ENCODE peak calls at places on chromosome 19, in nine cellular contexts. R is tibial artery; L is body of pancreas; K is activated CD4-positive, CD25-positive, alpha-beta regulatory T cell treated with anti-CD3 and anti-CD28 coated beads, Interleukin-2, amount 50 U/mL, for 72 hours; I is heart right ventricle; M is gastrocnemius medialis; E is fibroblast of lung; Q is AG09319; V is astrocyte of the hippocampus. D is an unnamed sample.

GRCh38 chr19:35205733-35206323 is 22.7 kb downstream of the FAM187B start:
- DNase-seq in R (no peak), L (no peak), K (no peak), I (no peak), M (no peak), E (no peak), Q (no peak), V (no peak), D (no peak)

GRCh38 chr19:40704491-40705361 is 12.0 kb downstream of the COQ8B start:
- DNase-seq in R (no peak), L (no peak), K (no peak), I (no peak), M (no peak), E (no peak), Q (no peak), V (no peak), D (no peak)

GRCh38 chr19:6271721-6272410 is 7.9 kb downstream of the MLLT1 start:
- DNase-seq in R (peak; percentile 83), L (peak; percentile 71), K (no peak), I (peak; percentile 92), M (peak; percentile 69), E (peak; percentile 82), Q (no peak), V (peak; percentile 89), D (peak; percentile 65)

GRCh38 chr19:10699650-10700335 is 1.4 kb upstream of the QTRT1 start:
- DNase-seq in R (no peak), L (peak; percentile 71), K (peak; percentile 69), I (no peak), M (no peak), E (peak; percentile 36), Q (no peak), V (peak; percentile 57), D (peak; percentile 46)

GRCh38 chr19:30556230-30556711 is 184.1 kb downstream of the ZNF536 start:
- DNase-seq in R (no peak), L (no peak), K (no peak), I (no peak), M (no peak), E (no peak), Q (no peak), V (no peak), D (no peak)

GRCh38 chr19:47268028-47268427 is 6.7 kb upstream of the INAFM1 start:
- DNase-seq in R (no peak), L (no peak), K (no peak), I (no peak), M (no peak), E (no peak), Q (no peak), V (no peak), D (no peak)

GRCh38 chr19:19661675-19662251 is 1.7 kb downstream of the ATP13A1 start:
- DNase-seq in R (no peak), L (no peak), K (no peak), I (no peak), M (no peak), E (no peak), Q (no peak), V (no peak), D (no peak)

GRCh38 chr19:6723108-6723618 is 2.7 kb upstream of the C3 start:
- DNase-seq in R (peak; percentile 66), L (peak; percentile 78), K (no peak), I (no peak), M (no peak), E (peak; percentile 52), Q (no peak), V (peak; percentile 54), D (no peak)

GRCh38 chr19:47766359-47766620 is 12.2 kb upstream of the SELENOW start:
- DNase-seq in R (no peak), L (no peak), K (no peak), I (no peak), M (no peak), E (no peak), Q (no peak), V (no peak), D (no peak)

GRCh38 chr19:38012290-38012689 is 105.3 kb downstream of the SIPA1L3 start:
- DNase-seq in R (no peak), L (no peak), K (no peak), I (no peak), M (no peak), E (no peak), Q (no peak), V (no peak), D (no peak)

GRCh38 chr19:1243768-1244692 is 2.5 kb downstream of the ATP5F1D start:
- DNase-seq in R (peak; percentile 86), L (peak; percentile 89), K (peak; percentile 82), I (peak; percentile 90), M (peak; percentile 90), E (peak; percentile 69), Q (peak; percentile 65), V (peak; percentile 92), D (peak; percentile 71)

GRCh38 chr19:13006431-13007281 is 11.4 kb downstream of the NFIX start:
- DNase-seq in R (no peak), L (no peak), K (no peak), I (no peak), M (peak; percentile 72), E (no peak), Q (no peak), V (peak; percentile 55), D (no peak)

GRCh38 chr19:782195-783043 is 14.8 kb upstream of the PTBP1 start:
- DNase-seq in R (no peak), L (peak; percentile 58), K (no peak), I (no peak), M (no peak), E (peak; percentile 75), Q (no peak), V (peak; percentile 89), D (peak; percentile 55)

GRCh38 chr19:33286899-33287298 is 15.4 kb downstream of the CEBPA start:
- DNase-seq in R (no peak), L (no peak), K (no peak), I (no peak), M (no peak), E (no peak), Q (no peak), V (no peak), D (no peak)

GRCh38 chr19:12112701-12113100 is 27.4 kb downstream of the ZNF20 start:
- DNase-seq in R (no peak), L (no peak), K (no peak), I (no peak), M (no peak), E (no peak), Q (no peak), V (no peak), D (no peak)

GRCh38 chr19:1373534-1374249 is 10.0 kb upstream of the NDUFS7 start:
- DNase-seq in R (no peak), L (peak; percentile 68), K (no peak), I (peak; percentile 86), M (no peak), E (peak; percentile 28), Q (no peak), V (peak; percentile 84), D (no peak)

GRCh38 chr19:10565567-10566407 is at the start of gene KRI1:
- DNase-seq in R (peak; percentile 98), L (peak; percentile 99), K (peak; percentile 99), I (peak; percentile 99), M (peak; percentile 97), E (peak; percentile 93), Q (peak; percentile 95), V (peak; percentile 99), D (peak; percentile 96)

GRCh38 chr19:2114218-2114617 is 17.5 kb downstream of the IZUMO4 start:
- DNase-seq in R (no peak), L (no peak), K (no peak), I (no peak), M (no peak), E (no peak), Q (no peak), V (no peak), D (no peak)

GRCh38 chr19:29927944-29928669 is 13.9 kb upstream of the URI1 start:
- DNase-seq in R (no peak), L (no peak), K (no peak), I (no peak), M (no peak), E (no peak), Q (no peak), V (no peak), D (no peak)

GRCh38 chr19:39671739-39672363 is 16.1 kb downstream of the LGALS16 start:
- DNase-seq in R (no peak), L (peak; percentile 31), K (no peak), I (no peak), M (no peak), E (peak; percentile 24), Q (peak; percentile 3), V (peak; percentile 58), D (peak; percentile 38)

GRCh38 chr19:10748924-10749434 is 31.1 kb downstream of the DNM2 start:
- DNase-seq in R (no peak), L (peak; percentile 85), K (no peak), I (peak; percentile 60), M (no peak), E (peak; percentile 38), Q (no peak), V (peak; percentile 66), D (no peak)

GRCh38 chr19:45187421-45188100 is 9.0 kb downstream of the BLOC1S3 start:
- DNase-seq in R (no peak), L (no peak), K (no peak), I (no peak), M (no peak), E (no peak), Q (no peak), V (no peak), D (no peak)

GRCh38 chr19:28843771-28844492 is 369.0 kb downstream of the UQCRFS1 start:
- DNase-seq in R (no peak), L (no peak), K (no peak), I (no peak), M (no peak), E (no peak), Q (no peak), V (no peak), D (no peak)